ENCODE peak calls at places on chromosome 13, in six cellular contexts. One of them, this sample, is unnamed.

GRCh38 chr13:50366488-50367174 is 351.4 kb downstream of the KCNRG start:
- DNase-seq in WTC11: no peak
- DNase-seq in K562: no peak
- DNase-seq in GM12878: peak; percentile 79
- DNase-seq in H1: no peak
- DNase-seq in HepG2: no peak
- DNase-seq in this sample: no peak

GRCh38 chr13:31234729-31235128 is 35.0 kb downstream of the B3GLCT start:
- DNase-seq in WTC11: no peak
- DNase-seq in K562: no peak
- DNase-seq in GM12878: no peak
- DNase-seq in H1: no peak
- DNase-seq in HepG2: peak; percentile 4
- DNase-seq in this sample: no peak

GRCh38 chr13:113153810-113154748 is 4.4 kb upstream of the PROZ start:
- DNase-seq in WTC11: peak; percentile 53
- DNase-seq in K562: peak; percentile 76
- DNase-seq in GM12878: peak; percentile 3
- DNase-seq in H1: no peak
- DNase-seq in HepG2: peak; percentile 49
- DNase-seq in this sample: peak; percentile 18

GRCh38 chr13:111620586-111620985 is 300.1 kb downstream of the TEX29 start:
- DNase-seq in WTC11: no peak
- DNase-seq in K562: no peak
- DNase-seq in GM12878: no peak
- DNase-seq in H1: no peak
- DNase-seq in HepG2: no peak
- DNase-seq in this sample: no peak

GRCh38 chr13:50133277-50133953 is 118.2 kb downstream of the KCNRG start:
- DNase-seq in WTC11: peak; percentile 59
- DNase-seq in K562: no peak
- DNase-seq in GM12878: no peak
- DNase-seq in H1: no peak
- DNase-seq in HepG2: no peak
- DNase-seq in this sample: no peak

GRCh38 chr13:94416454-94417080 is 62.9 kb downstream of the DCT start:
- DNase-seq in WTC11: peak; percentile 64
- DNase-seq in K562: peak; percentile 44
- DNase-seq in GM12878: no peak
- DNase-seq in H1: peak; percentile 57
- DNase-seq in HepG2: peak; percentile 67
- DNase-seq in this sample: peak; percentile 51

GRCh38 chr13:104372128-104372527 is 1305.9 kb upstream of the SLC10A2 start:
- DNase-seq in WTC11: no peak
- DNase-seq in K562: no peak
- DNase-seq in GM12878: no peak
- DNase-seq in H1: no peak
- DNase-seq in HepG2: no peak
- DNase-seq in this sample: no peak

GRCh38 chr13:68727788-68728187 is 1379.8 kb upstream of the ATXN8OS start:
- DNase-seq in WTC11: no peak
- DNase-seq in K562: no peak
- DNase-seq in GM12878: no peak
- DNase-seq in H1: no peak
- DNase-seq in HepG2: no peak
- DNase-seq in this sample: no peak

GRCh38 chr13:31614704-31615103 is 124.6 kb upstream of the RXFP2 start:
- DNase-seq in WTC11: no peak
- DNase-seq in K562: no peak
- DNase-seq in GM12878: no peak
- DNase-seq in H1: no peak
- DNase-seq in HepG2: no peak
- DNase-seq in this sample: no peak

GRCh38 chr13:97148894-97149293 is 73.2 kb upstream of the MBNL2 start:
- DNase-seq in WTC11: no peak
- DNase-seq in K562: peak; percentile 60
- DNase-seq in GM12878: no peak
- DNase-seq in H1: no peak
- DNase-seq in HepG2: no peak
- DNase-seq in this sample: no peak

GRCh38 chr13:48411281-48412099 is 1.4 kb downstream of the LPAR6 start:
- DNase-seq in WTC11: no peak
- DNase-seq in K562: no peak
- DNase-seq in GM12878: no peak
- DNase-seq in H1: no peak
- DNase-seq in HepG2: no peak
- DNase-seq in this sample: no peak

GRCh38 chr13:37741536-37741935 is 128.0 kb downstream of the TRPC4 start:
- DNase-seq in WTC11: no peak
- DNase-seq in K562: no peak
- DNase-seq in GM12878: no peak
- DNase-seq in H1: no peak
- DNase-seq in HepG2: no peak
- DNase-seq in this sample: no peak

GRCh38 chr13:73922728-73923393 is 211.3 kb downstream of the KLF12 start:
- DNase-seq in WTC11: no peak
- DNase-seq in K562: no peak
- DNase-seq in GM12878: no peak
- DNase-seq in H1: no peak
- DNase-seq in HepG2: no peak
- DNase-seq in this sample: no peak

GRCh38 chr13:49495783-49496762 is at the start of gene PHF11:
- DNase-seq in WTC11: peak; percentile 70
- DNase-seq in K562: peak; percentile 69
- DNase-seq in GM12878: peak; percentile 65
- DNase-seq in H1: no peak
- DNase-seq in HepG2: peak; percentile 63
- DNase-seq in this sample: no peak

GRCh38 chr13:99289674-99290337 is 17.4 kb downstream of the GPR183 start:
- DNase-seq in WTC11: no peak
- DNase-seq in K562: no peak
- DNase-seq in GM12878: no peak
- DNase-seq in H1: no peak
- DNase-seq in HepG2: no peak
- DNase-seq in this sample: no peak

GRCh38 chr13:112686364-112686763 is 3.5 kb upstream of the ATP11A start:
- DNase-seq in WTC11: no peak
- DNase-seq in K562: no peak
- DNase-seq in GM12878: no peak
- DNase-seq in H1: no peak
- DNase-seq in HepG2: no peak
- DNase-seq in this sample: no peak

GRCh38 chr13:31418186-31418585 is 218.4 kb downstream of the B3GLCT start:
- DNase-seq in WTC11: no peak
- DNase-seq in K562: no peak
- DNase-seq in GM12878: no peak
- DNase-seq in H1: no peak
- DNase-seq in HepG2: no peak
- DNase-seq in this sample: no peak

GRCh38 chr13:29538625-29538976 is 56.9 kb downstream of the SLC7A1 start:
- DNase-seq in WTC11: no peak
- DNase-seq in K562: no peak
- DNase-seq in GM12878: no peak
- DNase-seq in H1: no peak
- DNase-seq in HepG2: no peak
- DNase-seq in this sample: no peak

GRCh38 chr13:20609145-20609544 is 42.2 kb downstream of the IFT88 start:
- DNase-seq in WTC11: no peak
- DNase-seq in K562: no peak
- DNase-seq in GM12878: no peak
- DNase-seq in H1: no peak
- DNase-seq in HepG2: no peak
- DNase-seq in this sample: no peak

GRCh38 chr13:74200081-74200480 is 65.9 kb upstream of the KLF12 start:
- DNase-seq in WTC11: no peak
- DNase-seq in K562: no peak
- DNase-seq in GM12878: no peak
- DNase-seq in H1: no peak
- DNase-seq in HepG2: no peak
- DNase-seq in this sample: no peak

GRCh38 chr13:98156259-98156658 is 13.4 kb downstream of the FARP1 start:
- DNase-seq in WTC11: no peak
- DNase-seq in K562: no peak
- DNase-seq in GM12878: no peak
- DNase-seq in H1: no peak
- DNase-seq in HepG2: no peak
- DNase-seq in this sample: no peak

GRCh38 chr13:98155475-98156111 is 12.7 kb downstream of the FARP1 start:
- DNase-seq in WTC11: no peak
- DNase-seq in K562: no peak
- DNase-seq in GM12878: no peak
- DNase-seq in H1: no peak
- DNase-seq in HepG2: no peak
- DNase-seq in this sample: no peak

GRCh38 chr13:98157609-98158008 is 14.7 kb downstream of the FARP1 start:
- DNase-seq in WTC11: no peak
- DNase-seq in K562: no peak
- DNase-seq in GM12878: no peak
- DNase-seq in H1: no peak
- DNase-seq in HepG2: no peak
- DNase-seq in this sample: no peak

GRCh38 chr13:98157188-98157587 is 14.3 kb downstream of the FARP1 start:
- DNase-seq in WTC11: no peak
- DNase-seq in K562: no peak
- DNase-seq in GM12878: no peak
- DNase-seq in H1: no peak
- DNase-seq in HepG2: no peak
- DNase-seq in this sample: no peak

GRCh38 chr13:98158172-98158907 is 15.4 kb downstream of the FARP1 start:
- DNase-seq in WTC11: no peak
- DNase-seq in K562: no peak
- DNase-seq in GM12878: no peak
- DNase-seq in H1: no peak
- DNase-seq in HepG2: no peak
- DNase-seq in this sample: no peak
- TF ChIP-seq ATF3 in WTC11: no peak
- TF ChIP-seq ATF3 in K562: no peak
- TF ChIP-seq ATF3 in GM12878: no peak
- TF ChIP-seq ATF3 in H1: no peak
- TF ChIP-seq ATF3 in HepG2: no peak
- TF ChIP-seq ATF3 in this sample: no peak

GRCh38 chr13:24223341-24224231 is 63.1 kb downstream of the SPATA13 start:
- DNase-seq in WTC11: no peak
- DNase-seq in K562: no peak
- DNase-seq in GM12878: no peak
- DNase-seq in H1: no peak
- DNase-seq in HepG2: no peak
- DNase-seq in this sample: no peak
- TF ChIP-seq ATF3 in WTC11: no peak
- TF ChIP-seq ATF3 in K562: no peak
- TF ChIP-seq ATF3 in GM12878: no peak
- TF ChIP-seq ATF3 in H1: no peak
- TF ChIP-seq ATF3 in HepG2: no peak
- TF ChIP-seq ATF3 in this sample: no peak

GRCh38 chr13:65600702-65601101 is 1629.4 kb downstream of the PCDH9 start:
- DNase-seq in WTC11: no peak
- DNase-seq in K562: no peak
- DNase-seq in GM12878: no peak
- DNase-seq in H1: no peak
- DNase-seq in HepG2: no peak
- DNase-seq in this sample: no peak
- TF ChIP-seq ATF3 in WTC11: no peak
- TF ChIP-seq ATF3 in K562: no peak
- TF ChIP-seq ATF3 in GM12878: no peak
- TF ChIP-seq ATF3 in H1: no peak
- TF ChIP-seq ATF3 in HepG2: no peak
- TF ChIP-seq ATF3 in this sample: no peak

GRCh38 chr13:32989331-32989730 is 26.9 kb upstream of the KL start:
- DNase-seq in WTC11: no peak
- DNase-seq in K562: no peak
- DNase-seq in GM12878: no peak
- DNase-seq in H1: no peak
- DNase-seq in HepG2: no peak
- DNase-seq in this sample: no peak

GRCh38 chr13:32997399-32997798 is 18.8 kb upstream of the KL start:
- DNase-seq in WTC11: no peak
- DNase-seq in K562: no peak
- DNase-seq in GM12878: no peak
- DNase-seq in H1: no peak
- DNase-seq in HepG2: no peak
- DNase-seq in this sample: no peak

GRCh38 chr13:32987462-32987861 is 28.8 kb upstream of the KL start:
- DNase-seq in WTC11: no peak
- DNase-seq in K562: no peak
- DNase-seq in GM12878: no peak
- DNase-seq in H1: no peak
- DNase-seq in HepG2: no peak
- DNase-seq in this sample: no peak

GRCh38 chr13:32988588-32989256 is 27.5 kb upstream of the KL start:
- DNase-seq in WTC11: no peak
- DNase-seq in K562: no peak
- DNase-seq in GM12878: no peak
- DNase-seq in H1: no peak
- DNase-seq in HepG2: no peak
- DNase-seq in this sample: no peak

DNA sequence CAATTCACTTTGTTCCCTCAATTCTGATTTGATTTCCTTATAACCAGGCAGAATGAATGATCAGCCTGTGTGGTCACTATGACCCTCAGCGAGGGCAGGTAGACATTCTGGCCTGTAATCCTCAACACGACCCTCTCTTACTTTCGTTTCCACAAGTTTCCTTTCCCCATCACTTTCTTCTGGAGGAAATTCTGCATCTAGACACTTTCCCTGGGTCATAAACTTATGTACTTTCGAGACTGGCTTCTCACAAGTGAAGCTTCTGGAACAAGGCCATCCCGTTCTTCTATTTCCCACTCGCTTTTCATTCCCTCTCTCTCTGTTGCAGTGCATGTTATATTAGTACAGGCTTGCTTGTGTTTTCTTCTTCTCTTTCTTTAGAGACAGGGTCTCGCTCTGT is 23.1 kb upstream of the KL start:
- DNase-seq in WTC11: no peak
- DNase-seq in K562: no peak
- DNase-seq in GM12878: no peak
- DNase-seq in H1: no peak
- DNase-seq in HepG2: no peak
- DNase-seq in this sample: no peak
- TF ChIP-seq ATF3 in WTC11: no peak
- TF ChIP-seq ATF3 in K562: no peak
- TF ChIP-seq ATF3 in GM12878: no peak
- TF ChIP-seq ATF3 in H1: no peak
- TF ChIP-seq ATF3 in HepG2: no peak
- TF ChIP-seq ATF3 in this sample: no peak

DNA sequence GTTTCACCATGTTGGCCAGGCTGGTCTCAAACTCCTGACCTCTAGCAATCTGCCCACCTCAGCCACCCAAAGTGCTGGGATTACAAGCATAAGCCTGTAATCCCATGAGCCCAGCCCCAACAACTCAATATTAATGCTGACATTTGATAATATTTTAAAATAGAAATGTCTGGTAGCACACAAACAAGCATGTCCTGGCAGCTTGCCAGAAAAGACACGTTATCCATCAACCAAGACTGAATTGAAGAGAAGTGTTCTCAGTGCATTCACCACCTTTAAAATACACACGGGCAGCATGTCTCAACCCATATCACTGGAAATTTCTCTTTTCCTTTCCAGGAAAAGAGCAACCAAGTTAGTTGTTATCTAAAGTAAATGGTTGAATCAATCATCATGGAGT is 25.2 kb downstream of the LHFPL6 start:
- DNase-seq in WTC11: no peak
- DNase-seq in K562: no peak
- DNase-seq in GM12878: no peak
- DNase-seq in H1: no peak
- DNase-seq in HepG2: no peak
- DNase-seq in this sample: no peak
- TF ChIP-seq ATF3 in WTC11: no peak
- TF ChIP-seq ATF3 in K562: no peak
- TF ChIP-seq ATF3 in GM12878: no peak
- TF ChIP-seq ATF3 in H1: no peak
- TF ChIP-seq ATF3 in HepG2: no peak
- TF ChIP-seq ATF3 in this sample: no peak

This sample was measured in HCT116.